ENCODE peak calls at places on chromosomes 11 and 22, in eight cellular contexts. T is brain microvascular endothelial cell; J is nephron progenitor cell; S is AG09309; A is PC-9; Y is fibroblast of pulmonary artery; P is GM12865; D is activated CD8-positive, alpha-beta T cell treated with anti-CD3 and anti-CD28 coated beads for 36 hours. C is an unnamed sample.

GRCh38 chr11:73366265-73366610 is 10.0 kb upstream of the RELT start:
- DNase-seq in D (peak), T (no peak), Y (no peak), J (no peak), P (no peak), A (no peak), S (no peak), C (no peak)

GRCh38 chr11:13679768-13680167 is 11.3 kb downstream of the FAR1 start:
- DNase-seq in S (no peak), Y (no peak), A (no peak), T (no peak), J (no peak), D (no peak), P (no peak), C (no peak)

GRCh38 chr11:27451528-27451927 is 21.1 kb downstream of the LGR4 start:
- DNase-seq in S (no peak), T (no peak), A (no peak), D (no peak), J (no peak), P (no peak), Y (no peak), C (peak)

GRCh38 chr11:130546901-130547694 is 98.7 kb downstream of the ADAMTS15 start:
- DNase-seq in Y (no peak), T (no peak), S (no peak), J (no peak), D (no peak), A (no peak), P (no peak), C (no peak)

GRCh38 chr22:50175921-50176849 is 5.7 kb downstream of the PANX2 start:
- DNase-seq in A (no peak), P (no peak), S (no peak), D (no peak), Y (no peak), J (peak), T (no peak), C (no peak)

GRCh38 chr11:61611309-61611708 is 30.4 kb upstream of the SYT7 start:
- DNase-seq in A (no peak), D (no peak), P (no peak), Y (no peak), J (no peak), S (no peak), T (no peak), C (no peak)

GRCh38 chr22:29375436-29376076 is 12.8 kb downstream of the AP1B1 start:
- DNase-seq in Y (no peak), S (no peak), D (peak), J (no peak), P (no peak), A (no peak), T (no peak), C (peak)

GRCh38 chr11:119368121-119369034 is 13.1 kb downstream of the USP2 start:
- DNase-seq in A (peak), P (no peak), T (no peak), Y (peak), J (no peak), D (no peak), S (no peak), C (no peak)

GRCh38 chr11:16184588-16184987 is 171.8 kb downstream of the SOX6 start:
- DNase-seq in D (no peak), T (peak), P (no peak), A (peak), J (no peak), Y (peak), S (no peak), C (peak)

GRCh38 chr22:36149464-36149863 is 11.1 kb downstream of the APOL3 start:
- DNase-seq in P (no peak), D (no peak), Y (peak), J (no peak), S (no peak), A (no peak), T (no peak), C (peak)

GRCh38 chr22:50071432-50072166 is 13.5 kb upstream of the TTLL8 start:
- DNase-seq in Y (no peak), D (no peak), A (no peak), P (no peak), J (no peak), T (no peak), S (no peak), C (peak)

GRCh38 chr11:7536102-7536501 is 22.3 kb downstream of the PPFIBP2 start:
- DNase-seq in P (no peak), T (no peak), Y (no peak), D (peak), J (peak), S (no peak), A (no peak), C (no peak)

GRCh38 chr11:109037856-109038780 is 373.2 kb downstream of the DDX10 start:
- DNase-seq in P (no peak), Y (peak), S (peak), J (no peak), D (no peak), A (no peak), T (peak), C (peak)

GRCh38 chr11:110857885-110858555 is 145.8 kb upstream of the ARHGAP20 start:
- DNase-seq in S (no peak), D (no peak), T (peak), P (peak), A (no peak), J (no peak), Y (peak), C (no peak)

DNA sequence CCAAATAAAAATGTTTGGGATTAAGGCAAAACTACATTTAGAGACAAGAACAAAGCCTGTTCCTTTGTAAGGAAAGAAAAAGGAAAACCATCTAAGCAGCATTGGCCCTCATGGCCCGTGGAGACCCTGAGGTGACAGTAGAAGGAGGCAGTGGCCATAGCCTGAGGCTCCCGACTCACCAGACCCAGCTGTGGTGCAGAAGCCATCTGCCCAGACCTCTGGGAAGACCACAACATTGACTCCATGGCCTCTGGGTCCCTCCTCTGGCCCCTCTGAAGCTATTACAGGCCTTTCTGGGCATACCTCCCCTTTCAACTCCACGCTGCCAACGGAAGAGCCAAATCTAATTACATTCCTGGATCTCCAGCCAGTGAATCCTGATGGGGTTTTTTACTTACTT is 6.4 kb downstream of the PRAME start:
- DNase-seq in D (peak), J (no peak), Y (peak), A (no peak), S (no peak), T (no peak), P (peak), C (no peak)
- TF ChIP-seq CTCF in D (no peak), J (no peak), Y (no peak), A (no peak), S (no peak), T (no peak), P (peak), C (no peak)

DNA sequence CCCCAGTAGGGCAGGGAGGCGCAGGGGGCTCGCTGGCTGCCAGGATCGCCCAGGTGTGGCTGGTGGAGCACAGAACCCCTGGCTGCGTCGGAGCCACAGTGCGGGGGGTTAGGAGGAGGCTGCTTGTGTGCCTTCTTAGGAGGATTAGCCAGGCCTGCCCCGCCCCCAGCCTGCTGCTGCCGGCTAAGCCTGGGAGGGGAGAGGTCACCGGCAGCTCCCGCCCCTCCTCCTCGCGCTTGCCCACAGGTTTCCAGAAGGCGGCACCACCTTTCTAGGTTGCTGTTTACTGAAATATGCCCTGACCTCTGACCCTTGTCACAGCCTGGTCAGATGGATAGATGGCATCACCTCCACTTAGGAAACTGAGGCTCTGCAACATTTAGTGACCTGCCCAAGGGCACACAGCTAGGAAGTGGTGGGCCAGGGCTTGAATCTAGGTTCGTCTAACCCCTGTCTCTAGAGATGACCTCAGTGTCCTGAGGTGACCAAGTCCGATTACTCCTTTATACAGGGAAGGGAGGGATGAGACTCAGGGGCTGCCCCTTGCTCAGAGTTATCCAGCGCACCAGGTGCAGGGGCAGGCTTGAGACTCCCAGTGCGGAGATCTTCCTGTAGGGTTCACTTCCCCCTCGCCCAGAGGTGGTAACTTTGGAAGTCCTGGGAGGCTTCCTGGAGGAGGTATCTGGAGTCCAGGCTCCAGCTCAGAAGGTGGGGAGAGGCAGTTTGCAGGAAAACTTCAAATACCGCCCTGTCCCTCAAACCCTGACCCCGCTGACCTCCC is 44.0 kb downstream of the MYO7A start:
- DNase-seq in P (no peak), A (no peak), Y (no peak), T (no peak), D (no peak), S (no peak), J (peak), C (no peak)
- TF ChIP-seq CTCF in P (no peak), A (no peak), Y (no peak), T (no peak), D (no peak), S (no peak), J (no peak), C (no peak)

GRCh38 chr11:360326-361280 is 8.7 kb upstream of the B4GALNT4 start:
- DNase-seq in Y (no peak), A (no peak), P (no peak), T (no peak), S (no peak), D (no peak), J (no peak), C (no peak)

GRCh38 chr11:362642-363442 is 6.5 kb upstream of the B4GALNT4 start:
- DNase-seq in A (no peak), T (no peak), P (no peak), D (no peak), S (no peak), J (no peak), Y (no peak), C (no peak)

GRCh38 chr11:365831-366230 is 3.5 kb upstream of the B4GALNT4 start:
- DNase-seq in T (no peak), Y (no peak), S (no peak), J (no peak), D (no peak), A (no peak), P (no peak), C (no peak)

GRCh38 chr11:364991-365390 is 4.3 kb upstream of the B4GALNT4 start:
- DNase-seq in T (no peak), A (no peak), D (no peak), Y (no peak), S (no peak), P (no peak), J (peak), C (no peak)

DNA sequence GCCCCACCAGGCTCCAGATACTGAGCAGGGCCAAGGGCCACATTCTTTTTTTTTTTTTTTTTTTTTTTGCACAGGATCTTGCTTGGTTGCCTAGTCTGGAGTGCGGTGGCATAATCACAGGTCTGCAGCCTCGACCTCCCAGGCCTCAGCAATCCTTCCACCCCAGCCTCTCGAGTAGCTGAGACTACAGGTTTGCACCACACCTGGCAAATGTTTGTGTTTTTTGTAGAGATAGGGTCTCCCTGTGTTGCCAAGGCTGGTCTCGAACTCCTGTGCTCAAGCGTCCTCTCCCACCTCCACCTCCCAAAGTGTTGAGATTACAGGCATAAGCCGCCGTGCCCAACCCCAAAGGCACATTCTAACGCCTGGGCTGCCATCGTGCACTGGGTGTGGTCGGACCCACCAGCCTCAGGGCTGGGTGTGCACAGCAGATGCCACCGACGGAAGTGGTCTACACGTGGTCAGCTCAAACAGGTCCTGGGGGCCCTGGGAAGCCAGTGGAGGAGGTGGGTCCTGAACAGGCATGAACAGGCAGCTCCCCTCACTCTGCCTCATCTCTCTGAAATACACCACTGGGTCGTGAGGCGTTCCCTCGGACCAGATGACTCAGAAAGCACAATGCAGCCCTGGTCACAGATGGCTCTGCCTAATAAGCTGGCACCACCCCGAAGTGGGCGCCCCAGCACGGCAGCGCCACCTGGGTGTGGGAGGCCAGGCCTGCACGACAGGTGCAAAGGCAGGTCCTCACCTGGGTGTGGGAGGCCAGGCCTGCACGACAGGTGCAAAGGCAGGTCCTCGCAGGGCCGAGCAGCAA is 5.1 kb upstream of the B4GALNT4 start:
- DNase-seq in P (peak), D (peak), Y (peak), S (no peak), J (peak), A (peak), T (no peak), C (peak)
- TF ChIP-seq CTCF in P (peak), D (peak), Y (peak), S (peak), J (no peak), A (peak), T (peak), C (peak)

GRCh38 chr11:118263694-118264567 is at the start of gene MPZL2:
- DNase-seq in S (no peak), J (peak), Y (no peak), P (no peak), A (peak), T (no peak), D (peak), C (peak)

GRCh38 chr11:118265954-118266353 is 1.9 kb upstream of the MPZL2 start:
- DNase-seq in Y (no peak), P (no peak), T (no peak), S (no peak), D (no peak), J (no peak), A (peak), C (peak)

GRCh38 chr11:118267486-118267885 is 3.4 kb upstream of the MPZL2 start:
- DNase-seq in J (no peak), D (no peak), P (no peak), S (no peak), Y (no peak), T (no peak), A (no peak), C (peak)

GRCh38 chr11:118263109-118263508 is 988 bp downstream of the MPZL2 start:
- DNase-seq in S (no peak), T (no peak), J (no peak), P (no peak), Y (no peak), A (no peak), D (no peak), C (no peak)

DNA sequence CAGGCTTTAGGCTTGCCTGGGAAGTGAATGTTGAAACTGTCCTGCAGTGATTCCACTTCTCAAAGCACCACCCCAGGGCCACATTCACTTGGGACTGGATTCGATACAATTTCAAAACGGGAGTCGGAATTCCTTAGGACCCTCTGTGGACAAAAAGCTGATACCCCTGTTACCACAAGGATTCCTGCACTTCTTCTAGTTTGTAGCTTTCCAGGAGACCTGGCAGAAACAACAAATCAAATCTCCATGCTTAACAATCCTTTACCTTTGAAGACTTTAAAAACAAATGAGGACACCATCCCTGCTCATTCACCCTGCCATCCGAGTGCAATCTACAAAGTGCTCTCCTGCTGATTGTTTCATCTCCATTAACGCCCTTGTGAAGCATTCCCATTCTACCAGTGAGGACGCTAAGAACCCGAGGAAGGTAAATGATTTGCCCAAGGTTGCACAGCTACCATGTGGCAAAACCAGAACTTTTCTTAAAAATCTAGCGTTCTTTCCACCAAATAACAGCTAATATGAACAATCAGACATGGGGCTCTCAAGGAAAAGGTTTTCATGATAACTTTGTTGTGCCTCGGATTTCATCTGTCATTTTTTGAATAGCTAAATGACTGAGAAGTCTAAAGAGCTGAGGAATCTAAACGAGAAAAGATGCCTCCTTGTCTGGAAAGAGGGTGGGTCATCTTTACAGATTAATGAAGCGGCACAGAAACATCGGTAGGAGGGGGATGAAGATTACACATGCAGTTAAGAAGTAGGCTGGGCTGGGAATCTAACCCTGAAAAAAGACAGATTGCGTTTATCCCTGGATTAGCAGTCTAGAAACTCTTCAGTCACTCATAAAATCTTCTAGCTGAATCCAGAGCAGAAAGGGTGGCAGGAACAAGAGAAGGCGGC is 722 bp upstream of the MPZL2 start:
- DNase-seq in A (no peak), S (no peak), Y (no peak), D (no peak), J (no peak), P (no peak), T (no peak), C (peak)
- TF ChIP-seq CTCF in A (no peak), S (no peak), Y (no peak), D (no peak), J (no peak), P (no peak), T (no peak), C (no peak)

GRCh38 chr11:81497202-81497804 is 1236.4 kb downstream of the FAM181B start:
- DNase-seq in S (no peak), A (peak), T (peak), P (peak), J (peak), Y (peak), D (peak), C (peak)
- TF ChIP-seq CTCF in S (peak), A (peak), T (peak), P (peak), J (peak), Y (peak), D (peak), C (peak)

C was measured in epithelial cell of esophagus.